ENCODE peak calls at places on chromosomes 2 and 18, in four cellular contexts. W is AG04449, E is A549, F is keratinocyte. O is an unnamed sample.

GRCh38 chr2:14385043-14385442 is 247.5 kb upstream of the LRATD1 start:
- DNase-seq in W (no peak), E (no peak), F (no peak), O (no peak)

GRCh38 chr2:177254433-177255226 is 9.9 kb downstream of the NFE2L2 start:
- DNase-seq in F (no peak), W (no peak), E (no peak), O (no peak)

GRCh38 chr2:602571-603366 is 74.4 kb downstream of the TMEM18 start:
- DNase-seq in F (no peak), E (no peak), W (no peak), O (no peak)

GRCh38 chr2:119758881-119759450 is 756 bp upstream of the PTPN4 start:
- DNase-seq in F (no peak), E (no peak), W (no peak), O (no peak)

GRCh38 chr2:241730679-241731293 is 3.6 kb upstream of the D2HGDH start:
- DNase-seq in F (no peak), W (no peak), E (no peak), O (no peak)

GRCh38 chr2:64391940-64392339 is 62.0 kb upstream of the LGALSL start:
- DNase-seq in E (no peak), W (no peak), F (no peak), O (no peak)

GRCh38 chr18:48360376-48361021 is 48.7 kb downstream of the ZBTB7C start:
- DNase-seq in F (no peak), W (no peak), E (no peak), O (no peak)

GRCh38 chr2:49972699-49973098 is 818.4 kb upstream of the FSHR start:
- DNase-seq in W (no peak), E (no peak), F (no peak), O (no peak)

GRCh38 chr2:71995067-71995665 is 152.5 kb downstream of the CYP26B1 start:
- DNase-seq in E (no peak), F (no peak), W (no peak), O (no peak)

GRCh38 chr2:183511154-183511553 is 386.9 kb downstream of the NUP35 start:
- DNase-seq in F (no peak), W (no peak), E (no peak), O (no peak)

GRCh38 chr2:191155608-191156071 is 4.8 kb upstream of the STAT4 start:
- DNase-seq in E (peak), F (no peak), W (no peak), O (peak)

GRCh38 chr18:21112140-21112473 is 494 bp upstream of the ROCK1 start:
- DNase-seq in F (no peak), W (no peak), E (no peak), O (no peak)

GRCh38 chr2:10274376-10274775 is 28.3 kb upstream of the HPCAL1 start:
- DNase-seq in F (no peak), W (no peak), E (no peak), O (no peak)

GRCh38 chr2:75481041-75481836 is 79.5 kb downstream of the EVA1A start:
- DNase-seq in E (no peak), W (no peak), F (no peak), O (no peak)

GRCh38 chr2:109613922-109614714 is at the start of the genes SEPTIN10 and SOWAHC:
- DNase-seq in W (peak), F (peak), E (peak), O (peak)

GRCh38 chr2:108119492-108119891 is 120.3 kb upstream of the SULT1C3 start:
- DNase-seq in F (no peak), W (no peak), E (no peak), O (no peak)

GRCh38 chr2:49123600-49123999 is 30.7 kb downstream of the FSHR start:
- DNase-seq in E (no peak), W (no peak), F (no peak), O (no peak)

GRCh38 chr2:170291474-170291873 is 113.5 kb downstream of the MYO3B start:
- DNase-seq in F (no peak), E (no peak), W (no peak), O (no peak)

GRCh38 chr2:107727318-107727717 is 99.4 kb upstream of the RGPD4 start:
- DNase-seq in W (no peak), E (no peak), F (no peak), O (no peak)

GRCh38 chr18:51092097-51092496 is 62.1 kb downstream of the SMAD4 start:
- DNase-seq in W (no peak), E (no peak), F (no peak), O (no peak)

GRCh38 chr2:173766537-173767289 is 198.5 kb downstream of the SP3 start:
- DNase-seq in E (no peak), F (no peak), W (no peak), O (no peak)

GRCh38 chr2:151816858-151817257 is 11.4 kb downstream of the ARL5A start:
- DNase-seq in W (no peak), E (no peak), F (no peak), O (no peak)

GRCh38 chr2:64228126-64228678 is 84.0 kb upstream of the PELI1 start:
- DNase-seq in E (peak), F (no peak), W (no peak), O (no peak)

GRCh38 chr2:182522930-182523541 is 96.2 kb upstream of the PDE1A start:
- DNase-seq in F (no peak), W (no peak), E (no peak), O (no peak)

GRCh38 chr18:12092398-12093229 is 1.0 kb upstream of the ANKRD62 start:
- DNase-seq in E (peak), F (no peak), W (no peak), O (no peak)

GRCh38 chr2:23835423-23835822 is 91.5 kb downstream of the ATAD2B start:
- DNase-seq in F (no peak), E (no peak), W (no peak), O (no peak)

GRCh38 chr2:179068991-179069643 is 19.2 kb upstream of the CCDC141 start:
- DNase-seq in E (no peak), W (no peak), F (no peak), O (no peak)
- TF ChIP-seq CTCF in E (no peak), W (no peak), F (no peak), O (no peak)

DNA sequence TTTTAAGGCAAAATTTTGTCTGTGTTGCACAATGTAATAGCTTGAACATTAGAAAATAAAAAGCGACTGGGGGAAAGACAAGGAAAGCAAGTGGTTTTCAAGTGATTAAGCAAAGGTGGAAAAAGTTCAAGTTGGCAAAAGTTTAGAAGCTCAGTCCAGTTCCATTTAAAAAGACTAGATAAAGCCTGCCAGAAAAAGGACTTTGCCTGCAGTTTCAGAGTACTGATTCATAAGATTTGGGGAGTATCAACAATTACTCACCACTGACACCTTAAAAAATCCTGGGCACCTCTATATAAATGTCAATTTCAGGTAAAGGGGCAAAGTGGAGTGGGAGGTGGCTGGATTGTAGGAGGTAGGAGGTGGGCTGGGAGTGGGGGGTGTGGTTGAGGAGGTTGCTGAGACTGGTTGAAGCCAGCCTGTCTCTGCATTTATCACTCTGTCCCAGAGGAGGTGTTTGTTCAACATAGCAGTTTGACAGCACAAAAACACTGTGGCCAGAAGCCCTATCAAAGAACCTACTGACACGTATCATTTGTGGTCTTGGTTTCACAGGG is 14.6 kb downstream of the ZEB2 start:
- DNase-seq in F (no peak), W (no peak), E (no peak), O (no peak)
- H3K4me3 ChIP-seq in F (no peak), W (no peak), E (no peak), O (no peak)

DNA sequence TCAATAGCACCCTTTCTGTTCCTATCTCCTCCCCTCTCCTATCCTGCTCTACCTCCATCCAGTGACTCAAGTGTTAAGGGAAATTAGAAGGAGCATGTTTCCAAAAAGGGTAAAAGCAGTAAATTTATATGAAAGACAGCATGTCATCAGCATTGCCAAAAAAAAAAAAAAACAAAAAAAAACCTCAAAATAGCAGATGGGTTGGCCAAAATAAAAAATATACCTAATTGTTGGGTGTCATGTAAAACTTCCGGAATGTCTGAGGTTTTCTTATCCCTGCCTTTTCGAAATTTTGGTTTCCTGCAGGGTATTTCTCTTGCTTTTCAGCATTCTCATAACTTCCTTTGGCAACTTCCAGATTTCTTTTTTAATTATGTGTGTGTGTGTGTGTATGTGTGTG is 241.6 kb upstream of the FN1 start:
- DNase-seq in E (no peak), F (no peak), W (no peak), O (no peak)
- TF ChIP-seq CTCF in E (no peak), F (no peak), W (no peak), O (no peak)

GRCh38 chr2:157611726-157612125 is 16.9 kb downstream of the ACVR1C start:
- DNase-seq in E (no peak), W (no peak), F (no peak), O (no peak)

GRCh38 chr2:157606534-157606933 is 22.1 kb downstream of the ACVR1C start:
- DNase-seq in F (no peak), W (no peak), E (no peak), O (no peak)

DNA sequence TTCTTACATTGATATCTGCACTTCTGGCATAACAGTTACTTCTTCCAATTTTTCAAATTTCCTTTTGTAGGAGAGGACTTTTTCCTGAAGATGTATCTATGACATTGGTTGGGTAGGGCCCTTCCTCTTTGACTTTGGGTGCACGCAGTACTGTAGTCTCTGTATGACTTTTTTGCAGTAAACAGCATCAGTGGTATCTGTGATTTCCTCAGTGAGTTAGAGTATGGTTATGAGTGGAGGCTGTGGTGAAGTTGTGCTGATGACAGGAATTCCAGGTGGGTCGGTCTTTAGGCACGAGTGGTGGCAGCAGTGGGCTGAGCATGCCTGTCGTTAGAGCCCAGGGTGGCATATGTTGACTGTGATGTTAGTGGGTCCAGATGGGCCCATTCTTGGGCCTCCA is 17.6 kb downstream of the ACVR1C start:
- DNase-seq in W (no peak), E (no peak), F (no peak), O (no peak)
- H3K4me3 ChIP-seq in W (no peak), E (no peak), F (no peak), O (no peak)

GRCh38 chr2:112259509-112260294 is 4.9 kb upstream of the ZC3H8 start:
- DNase-seq in E (peak), W (no peak), F (peak), O (peak)
- TF ChIP-seq CTCF in E (peak), W (peak), F (peak), O (peak)

GRCh38 chr18:69088971-69089370 is 291.1 kb downstream of the CCDC102B start:
- DNase-seq in F (no peak), E (no peak), W (no peak), O (no peak)
- H3K4me3 ChIP-seq in F (no peak), E (no peak), W (no peak), O (no peak)

GRCh38 chr18:73841661-73842060 is 306.0 kb downstream of the FBXO15 start:
- DNase-seq in E (no peak), W (no peak), F (no peak), O (no peak)
- TF ChIP-seq CTCF in E (peak), W (peak), F (no peak), O (peak)

GRCh38 chr2:40276076-40276475 is 175.8 kb downstream of the SLC8A1 start:
- DNase-seq in W (no peak), E (no peak), F (no peak), O (no peak)

GRCh38 chr2:40279479-40279878 is 172.4 kb downstream of the SLC8A1 start:
- DNase-seq in F (no peak), W (no peak), E (no peak), O (no peak)

GRCh38 chr2:40281021-40281940 is 170.6 kb downstream of the SLC8A1 start:
- DNase-seq in W (peak), F (peak), E (no peak), O (peak)

GRCh38 chr2:40282428-40282827 is 169.5 kb downstream of the SLC8A1 start:
- DNase-seq in W (no peak), F (no peak), E (no peak), O (no peak)

GRCh38 chr2:40279001-40279400 is 172.9 kb downstream of the SLC8A1 start:
- DNase-seq in F (no peak), E (no peak), W (no peak), O (no peak)
- H3K4me3 ChIP-seq in F (no peak), E (no peak), W (no peak), O (no peak)

DNA sequence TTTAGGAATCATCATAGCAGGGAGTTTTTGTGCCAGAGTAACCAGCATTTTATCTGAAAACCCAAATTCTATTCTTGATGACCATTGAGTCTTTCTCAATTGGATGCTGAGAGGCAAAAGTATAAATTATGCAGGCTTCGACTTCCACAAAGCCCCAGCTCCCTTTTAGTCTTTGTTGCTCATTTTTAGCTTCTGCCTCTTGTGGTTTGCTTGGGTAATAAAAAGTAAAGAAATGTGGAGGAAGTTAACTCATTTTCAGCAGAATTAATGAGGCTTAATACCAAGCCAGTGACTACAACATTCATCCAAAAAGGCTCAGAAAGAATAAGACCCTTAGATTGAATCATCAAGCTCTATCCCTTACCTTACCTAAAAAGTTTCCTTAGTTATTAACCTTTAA is 18.6 kb downstream of the ERMN start:
- DNase-seq in E (no peak), W (no peak), F (no peak), O (no peak)
- TF ChIP-seq CTCF in E (no peak), W (peak), F (no peak), O (peak)

O was measured in AG09309.